ENCODE peak calls at places on chromosomes 12 and 14, in six cellular contexts. H is HCT116, E is K562, F is HepG2, G is SK-N-SH, P is H1. K is an unnamed sample.

GRCh38 chr12:88893801-88894200 is 313.5 kb upstream of the KITLG start:
- DNase-seq in P (no peak), E (no peak), F (no peak), G (no peak), H (no peak), K (no peak)

GRCh38 chr14:69481815-69482568 is 2.5 kb upstream of the PLEKHD1 start:
- DNase-seq in P (no peak), H (no peak), F (no peak), G (no peak), E (no peak), K (no peak)

GRCh38 chr12:43362910-43363694 is 188.9 kb downstream of the ADAMTS20 start:
- DNase-seq in F (no peak), G (no peak), E (no peak), H (no peak), P (no peak), K (no peak)

GRCh38 chr12:116368196-116369194 is 91.0 kb upstream of the MED13L start:
- DNase-seq in P (no peak), F (no peak), G (no peak), E (no peak), H (no peak), K (no peak)

GRCh38 chr14:102206901-102207300 is 67.2 kb downstream of the WDR20 start:
- DNase-seq in F (no peak), E (no peak), H (no peak), G (no peak), P (no peak), K (no peak)

GRCh38 chr12:78871566-78871965 is 7.0 kb downstream of the SYT1 start:
- DNase-seq in P (no peak), E (no peak), G (no peak), F (no peak), H (no peak), K (no peak)

GRCh38 chr14:53538316-53538851 is 385.3 kb upstream of the DDHD1 start:
- DNase-seq in P (no peak), E (no peak), F (no peak), H (no peak), G (no peak), K (no peak)

GRCh38 chr12:26740991-26741390 is 92.0 kb downstream of the ITPR2 start:
- DNase-seq in H (no peak), P (no peak), E (no peak), F (no peak), G (no peak), K (no peak)

GRCh38 chr12:132130690-132131089 is 13.4 kb downstream of the DDX51 start:
- DNase-seq in F (no peak), P (no peak), E (no peak), H (no peak), G (no peak), K (no peak)

GRCh38 chr12:128337456-128338160 is 70.6 kb downstream of the TMEM132C start:
- DNase-seq in E (no peak), G (no peak), F (no peak), H (no peak), P (no peak), K (no peak)

GRCh38 chr12:128338344-128338743 is 71.4 kb downstream of the TMEM132C start:
- DNase-seq in E (no peak), H (no peak), F (no peak), G (no peak), P (no peak), K (no peak)

GRCh38 chr12:128339669-128340068 is 72.7 kb downstream of the TMEM132C start:
- DNase-seq in E (no peak), F (no peak), H (no peak), G (no peak), P (no peak), K (no peak)

GRCh38 chr12:128336506-128336905 is 69.5 kb downstream of the TMEM132C start:
- DNase-seq in H (no peak), E (no peak), G (no peak), P (no peak), F (no peak), K (no peak)

DNA sequence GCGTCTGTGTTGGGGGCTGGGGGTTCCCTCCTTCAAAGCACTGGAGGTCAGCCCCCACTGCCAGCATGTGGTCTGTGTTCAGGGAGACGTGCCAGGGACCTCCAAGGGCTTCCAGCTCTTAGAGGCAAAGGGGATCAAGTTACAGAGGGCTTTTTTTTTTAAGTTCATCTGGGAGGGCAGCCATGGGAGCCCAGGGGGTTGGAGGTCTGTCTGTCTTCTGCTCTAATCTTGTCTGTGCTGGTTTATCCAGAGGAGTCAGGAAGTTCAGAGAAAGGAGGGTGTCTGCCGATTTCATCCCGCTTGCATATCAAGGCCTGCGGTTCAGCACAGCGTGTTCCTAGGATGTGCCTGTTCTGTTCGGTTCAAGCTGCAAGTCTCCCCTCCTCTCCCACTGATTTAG is 72.2 kb downstream of the TMEM132C start:
- DNase-seq in G (no peak), H (no peak), F (no peak), E (no peak), P (no peak), K (no peak)
- TF ChIP-seq JUND in G (no peak), H (no peak), F (no peak), E (no peak), P (no peak), K (no peak)

GRCh38 chr12:75489613-75490210 is 9.2 kb downstream of the GLIPR1 start:
- DNase-seq in G (no peak), F (no peak), H (peak; percentile 62), P (no peak), E (no peak), K (no peak)
- TF ChIP-seq JUND in G (peak; percentile 75), F (no peak), H (peak; percentile 79), P (no peak), E (no peak), K (no peak)

DNA sequence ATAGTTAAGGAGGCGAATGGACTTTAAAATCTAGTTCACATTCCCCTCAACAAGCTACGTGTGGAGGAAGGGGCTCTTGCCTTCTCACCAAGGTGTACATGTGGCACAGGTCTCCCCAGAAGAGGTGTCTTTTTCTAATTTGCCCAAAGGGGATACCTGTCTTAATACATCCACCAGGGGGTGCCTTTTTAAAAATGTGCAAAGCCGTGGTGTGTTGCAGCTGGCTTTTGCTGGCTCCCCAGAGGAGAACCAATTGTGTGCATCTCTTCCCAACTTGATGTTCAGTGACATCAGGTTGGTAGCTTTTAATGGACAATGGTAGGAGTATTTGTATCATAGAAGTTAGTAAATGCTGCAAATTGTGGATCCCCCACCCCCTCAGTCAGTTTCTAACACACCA is 33.8 kb downstream of the CREBL2 start:
- DNase-seq in P (no peak), G (peak; percentile 34), E (peak; percentile 35), H (peak; percentile 16), F (peak; percentile 64), K (no peak)
- TF ChIP-seq JUND in P (no peak), G (no peak), E (no peak), H (no peak), F (no peak), K (no peak)

DNA sequence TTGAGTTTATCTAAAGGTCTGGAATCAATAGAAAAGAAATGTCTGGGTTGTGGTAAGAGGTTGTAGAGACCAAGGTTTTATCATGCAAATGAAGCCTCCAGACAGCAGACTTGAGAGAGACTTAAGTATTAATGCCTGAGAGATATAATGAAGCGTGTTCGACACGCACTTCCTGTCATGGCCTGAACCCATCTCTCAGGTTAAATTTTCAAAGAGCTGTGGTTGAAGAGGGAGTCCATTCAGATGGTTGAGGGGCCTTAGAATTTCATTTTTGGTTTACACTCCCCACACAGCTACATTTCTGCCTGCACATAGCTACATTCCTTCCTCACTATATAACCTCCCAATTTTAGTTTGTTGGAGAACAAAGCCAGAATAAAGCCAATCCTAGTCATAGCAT is 10.1 kb upstream of the CLEC12A start:
- DNase-seq in F (no peak), E (no peak), P (no peak), G (no peak), H (no peak), K (no peak)
- TF ChIP-seq JUND in F (no peak), E (no peak), P (no peak), G (no peak), H (no peak), K (no peak)